ENCODE peak calls at places on chromosome 6, in seven cellular contexts. D is iPS-NIHi11; L is DMS153; F is stimulated activated CD4-positive, alpha-beta T cell treated with anti-CD3 and anti-CD28 coated beads, TNF-alpha, amount 100 ng/mL, for 48 hours; C is head of caudate nucleus; J is hepatocyte; P is stomach. B is an unnamed sample.

GRCh38 chr6:88662163-88662580 is 301.2 kb downstream of the RNGTT start:
- DNase-seq in L (no peak), F (no peak), C (no peak), P (peak), D (no peak), J (peak), B (no peak)

GRCh38 chr6:89369009-89369408 is 16.5 kb upstream of the UBE2J1 start:
- DNase-seq in P (peak), J (peak), D (peak), L (peak), C (no peak), F (no peak), B (no peak)

GRCh38 chr6:32885698-32886286 is 31.8 kb downstream of the PSMB9 start:
- DNase-seq in J (peak), L (peak), F (no peak), P (no peak), D (peak), C (no peak), B (peak)

GRCh38 chr6:14001329-14002012 is 76.7 kb downstream of the RNF182 start:
- DNase-seq in L (no peak), F (no peak), P (no peak), D (no peak), C (no peak), J (peak), B (no peak)

GRCh38 chr6:65771946-65772345 is 64.9 kb upstream of the EYS start:
- DNase-seq in C (no peak), L (no peak), D (no peak), F (no peak), P (no peak), J (no peak), B (no peak)

GRCh38 chr6:50442531-50443040 is 270.7 kb upstream of the TFAP2D start:
- DNase-seq in F (no peak), D (no peak), L (no peak), J (no peak), C (no peak), P (no peak), B (no peak)

GRCh38 chr6:138815797-138816528 is 20.1 kb downstream of the ECT2L start:
- DNase-seq in J (peak), C (no peak), P (no peak), D (peak), F (no peak), L (peak), B (peak)

GRCh38 chr6:15997751-15998388 is 131.0 kb upstream of the MYLIP start:
- DNase-seq in F (no peak), P (no peak), C (no peak), D (no peak), J (peak), L (no peak), B (no peak)

GRCh38 chr6:153727910-153728309 is 311.1 kb upstream of the OPRM1 start:
- DNase-seq in J (peak), F (no peak), L (no peak), P (no peak), D (no peak), C (no peak), B (no peak)

GRCh38 chr6:155162682-155163081 is 101.1 kb upstream of the CLDN20 start:
- DNase-seq in L (no peak), D (no peak), P (no peak), F (no peak), C (no peak), J (no peak), B (no peak)

GRCh38 chr6:90025418-90026089 is 131.3 kb downstream of the GJA10 start:
- DNase-seq in J (peak), F (no peak), L (peak), C (no peak), P (no peak), D (no peak), B (no peak)

GRCh38 chr6:45650527-45651135 is 272.9 kb upstream of the SUPT3H start:
- DNase-seq in F (no peak), P (no peak), J (peak), D (no peak), L (no peak), C (no peak), B (no peak)

GRCh38 chr6:89430563-89430962 is 2.4 kb upstream of the ANKRD6 start:
- DNase-seq in P (no peak), L (no peak), D (peak), J (no peak), C (no peak), F (no peak), B (peak)

GRCh38 chr6:81808834-81809598 is 56.5 kb upstream of the TENT5A start:
- DNase-seq in P (no peak), F (no peak), D (no peak), J (no peak), L (peak), C (no peak), B (no peak)

GRCh38 chr6:140567469-140567868 is 1193.0 kb upstream of the CITED2 start:
- DNase-seq in F (no peak), J (no peak), P (no peak), L (no peak), C (no peak), D (no peak), B (no peak)

GRCh38 chr6:38773338-38773737 is 58.2 kb downstream of the DNAH8 start:
- DNase-seq in P (no peak), L (no peak), C (no peak), D (peak), J (peak), F (no peak), B (no peak)

GRCh38 chr6:148884461-148884860 is 137.6 kb downstream of the UST start:
- DNase-seq in P (no peak), L (no peak), J (no peak), F (no peak), C (no peak), D (no peak), B (no peak)

GRCh38 chr6:10613077-10613476 is 81.3 kb downstream of the C6orf52 start:
- DNase-seq in C (no peak), F (no peak), J (no peak), P (no peak), L (no peak), D (no peak), B (no peak)

GRCh38 chr6:164967102-164967501 is 342.3 kb downstream of the C6orf118 start:
- DNase-seq in F (no peak), P (no peak), D (no peak), C (no peak), J (no peak), L (no peak), B (no peak)

GRCh38 chr6:31094389-31094881 is 17.9 kb downstream of the C6orf15 start:
- DNase-seq in J (no peak), F (no peak), P (no peak), C (no peak), L (peak), D (no peak), B (no peak)

GRCh38 chr6:23282243-23283021 is 713.1 kb downstream of the HDGFL1 start:
- DNase-seq in L (no peak), C (no peak), D (no peak), P (no peak), J (peak), F (no peak), B (no peak)

GRCh38 chr6:14126250-14126649 is 8.7 kb downstream of the CD83 start:
- DNase-seq in C (no peak), F (no peak), J (no peak), D (no peak), P (no peak), L (no peak), B (no peak)

GRCh38 chr6:43490523-43490939 is 13.2 kb downstream of the TJAP1 start:
- DNase-seq in F (no peak), J (no peak), C (no peak), P (no peak), L (no peak), D (no peak), B (no peak)

GRCh38 chr6:168193816-168194701 is 115.0 kb upstream of the FRMD1 start:
- DNase-seq in C (peak), J (no peak), L (peak), F (no peak), P (peak), D (peak), B (no peak)

GRCh38 chr6:125421853-125422252 is 120.1 kb upstream of the HDDC2 start:
- DNase-seq in J (peak), L (no peak), P (no peak), C (no peak), D (peak), F (no peak), B (no peak)

GRCh38 chr6:150696156-150696555 is 96.5 kb downstream of the PLEKHG1 start:
- DNase-seq in P (no peak), D (no peak), F (no peak), J (no peak), C (no peak), L (no peak), B (peak)

GRCh38 chr6:293185-294174 is 1.2 kb downstream of the DUSP22 start:
- DNase-seq in F (no peak), J (no peak), D (no peak), P (no peak), C (no peak), L (no peak), B (no peak)

GRCh38 chr6:98823845-98824162 is 10.6 kb upstream of the POU3F2 start:
- DNase-seq in D (no peak), F (no peak), C (no peak), L (no peak), P (no peak), J (no peak), B (no peak)

GRCh38 chr6:108589244-108589730 is 28.6 kb downstream of the FOXO3 start:
- DNase-seq in P (peak), C (peak), F (no peak), L (peak), J (peak), D (peak), B (no peak)

GRCh38 chr6:89829591-89830384 is at the start of gene CASP8AP2:
- DNase-seq in D (peak), C (peak), F (peak), P (peak), L (peak), J (peak), B (peak)

GRCh38 chr6:125169058-125169457 is 15.5 kb downstream of the TPD52L1 start:
- DNase-seq in F (no peak), L (no peak), J (no peak), P (no peak), C (no peak), D (no peak), B (no peak)

GRCh38 chr6:119312875-119313338 is 36.7 kb downstream of the MAN1A1 start:
- DNase-seq in P (no peak), L (no peak), J (peak), F (no peak), D (no peak), C (no peak), B (no peak)

GRCh38 chr6:150324044-150324443 is 44.8 kb upstream of the IYD start:
- DNase-seq in L (no peak), J (no peak), F (no peak), D (no peak), C (no peak), P (no peak), B (no peak)

GRCh38 chr6:31462964-31463940 is 34.7 kb upstream of the MICB start:
- DNase-seq in F (peak), P (peak), C (peak), D (peak), J (peak), L (peak), B (no peak)

B was measured in NCI-H345.